ENCODE peak calls at places on chromosomes 11 and 22, in six cellular contexts. T is fibroblast of lung, C is IMR-90, Y is neural progenitor cell, G is PC-3, K is HCT116. U is an unnamed sample.

GRCh38 chr11:96292291-96293010 is 50.5 kb downstream of the MAML2 start:
- DNase-seq in T (no peak), C (no peak), Y (no peak), G (no peak), K (no peak), U (no peak)

GRCh38 chr11:34972892-34973291 is 56.5 kb downstream of the PDHX start:
- DNase-seq in T (peak), C (peak), Y (no peak), G (no peak), K (no peak), U (peak)

GRCh38 chr22:37943471-37944198 is 9.8 kb downstream of the C22orf23 start:
- DNase-seq in T (no peak), C (no peak), Y (no peak), G (peak), K (no peak), U (no peak)

GRCh38 chr11:17547051-17547577 is at the start of gene OTOG:
- DNase-seq in T (no peak), C (no peak), Y (peak), G (peak), K (no peak), U (no peak)

GRCh38 chr22:46518542-46519325 is 18.7 kb downstream of the CELSR1 start:
- DNase-seq in T (no peak), C (no peak), Y (no peak), G (no peak), K (no peak), U (no peak)

GRCh38 chr11:705646-706438 is at the start of gene EPS8L2:
- DNase-seq in T (no peak), C (no peak), Y (peak), G (peak), K (no peak), U (peak)

GRCh38 chr22:37501610-37502341 is 15.6 kb upstream of the MFNG start:
- DNase-seq in T (peak), C (peak), Y (no peak), G (peak), K (no peak), U (peak)

GRCh38 chr11:66113132-66113856 is 43.2 kb downstream of the PACS1 start:
- DNase-seq in T (peak), C (peak), Y (no peak), G (peak), K (peak), U (peak)

GRCh38 chr22:40423882-40424640 is 53.7 kb downstream of the SGSM3 start:
- DNase-seq in T (no peak), C (no peak), Y (no peak), G (no peak), K (no peak), U (no peak)

DNA sequence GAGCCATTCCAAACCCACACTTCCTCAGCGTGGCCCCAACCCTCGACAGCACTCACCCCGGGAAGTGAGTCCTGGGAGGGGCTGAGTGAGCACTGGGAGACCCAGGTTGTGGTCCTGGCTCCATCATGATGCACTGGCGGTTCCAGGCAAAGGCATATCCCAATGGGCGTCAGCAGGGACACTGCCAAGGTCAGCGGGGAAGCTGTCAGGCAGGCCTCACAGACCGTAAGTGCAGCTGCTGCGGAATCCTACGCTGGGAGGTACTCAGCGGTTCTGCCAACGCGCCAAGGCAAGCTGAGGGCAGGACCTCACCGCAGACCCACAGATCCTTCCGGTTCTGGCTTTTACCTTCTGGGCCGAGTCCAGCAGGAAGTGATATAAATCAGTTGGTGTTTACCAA is 1.4 kb upstream of the GAL3ST1 start:
- DNase-seq in T (no peak), C (no peak), Y (no peak), G (no peak), K (no peak), U (no peak)
- H3K9ac ChIP-seq in T (no peak), C (no peak), Y (no peak), G (no peak), K (no peak), U (no peak)

DNA sequence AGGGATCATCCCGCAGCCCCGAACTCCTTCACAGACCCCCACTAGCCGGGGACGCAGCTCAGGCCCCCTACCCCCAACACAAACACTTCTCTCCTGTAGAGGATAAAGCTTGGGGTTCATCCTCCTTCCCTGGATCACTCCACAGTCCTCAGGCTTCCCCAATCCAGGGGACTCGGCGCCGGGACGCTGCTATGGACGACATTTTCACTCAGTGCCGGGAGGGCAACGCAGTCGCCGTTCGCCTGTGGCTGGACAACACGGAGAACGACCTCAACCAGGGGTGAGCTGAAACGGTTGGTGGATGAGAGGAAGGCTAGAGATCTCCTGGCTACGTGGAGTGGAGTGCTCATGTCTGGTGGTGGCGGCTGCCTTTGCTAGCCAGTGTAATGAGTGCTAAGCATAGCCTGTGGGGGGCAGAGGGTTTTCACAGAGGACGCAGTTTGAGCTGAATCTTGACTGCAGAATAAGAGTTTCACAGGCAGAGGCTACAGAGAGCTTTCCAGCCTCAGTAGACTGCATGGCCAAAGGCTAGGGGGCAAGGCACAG is 580 bp downstream of the ILK start:
- DNase-seq in T (peak), C (peak), Y (peak), G (peak), K (no peak), U (peak)
- H3K4me2 ChIP-seq in T (peak), C (peak), Y (peak), G (peak), K (peak), U (peak)

DNA sequence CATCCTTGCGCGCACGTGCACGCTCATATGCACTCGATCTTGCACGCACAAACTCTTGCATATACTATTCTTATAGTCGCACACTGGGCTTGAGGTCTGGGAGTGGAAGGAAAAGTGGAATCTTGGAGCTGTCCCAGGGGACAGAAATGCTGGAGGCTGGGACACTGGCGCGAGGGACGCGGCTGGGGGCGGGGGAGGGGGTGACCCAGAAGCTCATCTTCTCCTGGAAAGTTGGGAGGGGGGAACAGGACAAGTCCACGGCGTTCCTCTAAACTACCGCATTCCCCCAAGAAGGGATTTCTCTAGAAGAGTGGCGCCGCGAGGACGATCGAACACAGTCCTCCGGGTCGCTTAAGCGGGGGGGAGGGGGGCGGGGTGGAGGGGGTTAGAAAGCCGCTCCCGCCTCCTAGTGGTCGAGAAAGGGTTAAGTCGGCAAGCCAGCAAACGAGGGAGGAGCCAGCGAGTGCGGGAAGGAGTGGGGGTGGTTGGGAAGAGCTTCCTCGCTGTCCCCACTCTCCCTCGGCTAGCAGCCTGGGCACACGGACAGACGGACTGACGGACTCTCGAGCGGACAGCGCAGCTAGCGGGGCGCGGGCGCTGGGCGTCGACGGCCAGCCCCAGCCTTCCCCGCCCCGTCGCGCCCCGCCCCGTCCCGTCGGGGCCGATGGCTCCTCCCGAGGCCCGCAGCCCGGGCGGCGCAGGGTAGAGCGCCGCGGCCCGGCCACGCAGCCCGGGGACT is at the start of gene RTN4RL2:
- DNase-seq in T (peak), C (peak), Y (peak), G (peak), K (peak), U (peak)
- H3K9ac ChIP-seq in T (peak), C (no peak), Y (no peak), G (no peak), K (peak), U (peak)

DNA sequence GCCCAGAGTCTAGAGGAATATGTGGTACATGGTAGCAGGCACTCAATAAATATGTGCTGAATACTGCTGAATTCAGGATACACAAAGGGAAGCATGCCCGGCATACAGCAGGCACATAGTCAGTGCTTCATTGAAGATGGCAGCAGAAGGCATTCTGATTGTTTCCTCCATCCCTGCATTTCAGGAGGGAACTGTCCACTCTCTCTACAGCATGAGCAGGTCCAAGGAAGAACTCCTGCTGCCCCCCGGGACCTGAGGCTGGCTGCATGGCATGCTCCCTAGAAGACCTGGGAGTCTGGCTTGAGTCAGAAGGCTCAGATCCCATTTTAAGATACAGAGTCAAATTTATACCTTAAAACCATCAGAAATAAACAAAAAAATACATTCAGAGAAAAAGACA is 319.3 kb upstream of the NARS2 start:
- DNase-seq in T (no peak), C (no peak), Y (no peak), G (no peak), K (no peak), U (no peak)
- H3K4me2 ChIP-seq in T (no peak), C (no peak), Y (no peak), G (no peak), K (no peak), U (no peak)

GRCh38 chr11:116598556-116598955 is 174.2 kb downstream of the BUD13 start:
- DNase-seq in T (no peak), C (no peak), Y (no peak), G (no peak), K (no peak), U (no peak)
- H3K9ac ChIP-seq in T (no peak), C (no peak), Y (no peak), G (no peak), K (no peak), U (no peak)

DNA sequence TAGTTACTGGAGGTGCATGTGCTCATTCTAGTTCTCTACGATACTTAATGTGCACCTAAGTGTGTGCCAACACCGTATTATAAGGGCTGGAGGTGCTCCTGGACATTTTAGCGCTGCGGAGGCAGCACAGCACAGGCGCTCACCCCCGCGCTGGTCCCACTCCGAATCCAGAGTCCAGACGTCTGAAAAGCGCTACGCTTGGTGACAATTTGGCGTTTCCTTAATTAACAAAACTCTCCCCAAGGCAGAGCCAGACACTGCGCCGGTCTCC is 1.3 kb downstream of the WT1 start:
- DNase-seq in T (no peak), C (no peak), Y (no peak), G (no peak), K (no peak), U (no peak)
- H3K4me2 ChIP-seq in T (no peak), C (no peak), Y (no peak), G (peak), K (no peak), U (no peak)

GRCh38 chr22:23832226-23833016 is 6.4 kb downstream of the DERL3 start:
- DNase-seq in T (no peak), C (no peak), Y (no peak), G (no peak), K (no peak), U (no peak)

GRCh38 chr22:23829845-23830372 is 8.9 kb downstream of the DERL3 start:
- DNase-seq in T (peak), C (peak), Y (no peak), G (no peak), K (no peak), U (peak)

GRCh38 chr22:23831261-23831660 is 7.5 kb downstream of the DERL3 start:
- DNase-seq in T (no peak), C (no peak), Y (no peak), G (no peak), K (no peak), U (no peak)

GRCh38 chr22:23833017-23833795 is 5.6 kb downstream of the DERL3 start:
- DNase-seq in T (no peak), C (no peak), Y (no peak), G (no peak), K (no peak), U (no peak)

DNA sequence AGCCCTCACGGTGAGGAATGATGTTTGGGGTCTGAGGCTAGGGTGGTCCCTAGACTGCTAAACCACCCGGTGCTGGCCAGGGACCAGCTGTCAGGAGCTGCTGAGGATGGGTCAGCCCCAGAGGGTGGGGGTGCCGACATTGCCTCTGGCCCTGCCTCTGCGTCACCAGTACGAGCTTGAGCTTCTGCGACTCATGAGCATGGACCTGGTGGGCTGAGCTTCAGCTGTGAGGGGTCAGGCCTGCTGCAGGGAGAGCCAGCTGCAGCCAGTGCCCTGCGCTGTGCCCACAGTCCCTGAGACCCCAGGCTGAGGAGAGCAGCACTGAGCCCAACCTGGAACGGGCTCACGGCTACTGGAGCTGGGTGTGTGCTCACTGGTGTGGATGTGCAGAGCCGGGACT is 7.0 kb downstream of the DERL3 start:
- DNase-seq in T (no peak), C (no peak), Y (no peak), G (no peak), K (no peak), U (no peak)
- H3K9ac ChIP-seq in T (no peak), C (no peak), Y (no peak), G (no peak), K (no peak), U (no peak)

DNA sequence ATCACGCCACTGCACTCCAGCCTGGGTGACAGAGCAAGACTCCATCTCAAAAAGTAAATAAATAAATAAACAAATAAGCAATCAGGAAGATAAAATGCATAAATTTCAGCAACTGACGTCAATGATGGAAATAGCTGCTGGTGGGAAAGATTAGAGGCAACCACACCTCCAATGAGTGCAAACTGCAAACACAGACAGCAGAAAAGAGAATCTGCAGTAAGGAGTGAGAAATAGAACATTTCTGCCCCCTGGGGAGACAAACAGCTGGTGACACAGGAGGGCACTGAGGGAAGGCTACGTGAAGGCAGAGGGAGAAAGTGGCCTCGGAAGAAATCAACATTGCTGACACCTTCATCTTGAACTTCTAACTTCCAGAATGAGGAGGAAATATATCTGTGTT is 6.5 kb downstream of the PI4KA start:
- DNase-seq in T (no peak), C (no peak), Y (no peak), G (no peak), K (no peak), U (no peak)
- H3K4me2 ChIP-seq in T (no peak), C (no peak), Y (no peak), G (no peak), K (no peak), U (no peak)

GRCh38 chr11:72123117-72123653 is 10.7 kb upstream of the ANAPC15 start:
- DNase-seq in T (no peak), C (no peak), Y (no peak), G (no peak), K (no peak), U (no peak)

GRCh38 chr11:72125956-72126355 is 9.6 kb upstream of the FOLR3 start:
- DNase-seq in T (no peak), C (no peak), Y (no peak), G (peak), K (no peak), U (no peak)

GRCh38 chr11:72120930-72121329 is 8.4 kb upstream of the ANAPC15 start:
- DNase-seq in T (no peak), C (no peak), Y (no peak), G (no peak), K (no peak), U (no peak)

GRCh38 chr11:72122607-72123006 is 10.1 kb upstream of the ANAPC15 start:
- DNase-seq in T (no peak), C (no peak), Y (no peak), G (no peak), K (no peak), U (no peak)

DNA sequence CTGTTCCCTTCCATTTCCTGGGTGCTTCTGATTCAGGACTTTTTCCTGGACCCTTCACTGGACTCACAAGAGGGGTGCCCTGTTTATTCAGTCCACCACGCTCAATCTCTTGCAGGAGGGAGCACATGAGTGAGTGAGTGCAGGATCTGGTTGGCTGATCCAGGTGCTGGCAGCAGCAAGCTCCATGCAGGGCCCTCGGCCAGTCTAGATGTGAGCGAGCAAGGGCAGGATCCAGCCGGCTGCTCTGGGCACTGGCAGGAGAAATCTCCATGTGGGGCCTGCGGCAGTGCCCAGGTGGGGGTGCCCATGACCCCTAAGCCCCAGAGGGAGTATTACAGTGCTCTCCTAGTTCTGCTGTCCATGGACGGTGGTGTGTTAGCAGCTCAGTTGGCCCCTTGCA is 11.5 kb upstream of the FOLR3 start:
- DNase-seq in T (no peak), C (no peak), Y (no peak), G (no peak), K (no peak), U (no peak)
- H3K9ac ChIP-seq in T (no peak), C (no peak), Y (no peak), G (no peak), K (no peak), U (no peak)

U was measured in GM23248.